ENCODE peak calls at places on chromosomes 4 and X, in five cellular contexts. Q is astrocyte, U is MM.1S, Y is HCT116, T is mammary epithelial cell. C is an unnamed sample.
A peak's percentile ranks its signal among the peaks of the same experiment; 100 is the strongest.

GRCh38 chrX:30343206-30343605 is 34.0 kb upstream of the NR0B1 start:
- DNase-seq in Y (no peak), U (no peak), T (no peak), Q (no peak), C (no peak)

GRCh38 chr4:182916483-182917181 is 554 bp downstream of the DCTD start:
- DNase-seq in T (peak; percentile 47), Y (no peak), Q (peak; percentile 70), U (peak; percentile 32), C (peak; percentile 70)

GRCh38 chr4:24089831-24090531 is 200.1 kb upstream of the PPARGC1A start:
- DNase-seq in Y (no peak), Q (peak; percentile 36), U (no peak), T (no peak), C (peak; percentile 89)

GRCh38 chr4:65670331-65671031 is at the start of gene EPHA5:
- DNase-seq in U (peak; percentile 25), Q (peak; percentile 97), Y (no peak), T (peak; percentile 40), C (peak; percentile 98)

GRCh38 chr4:42671431-42672194 is 14.7 kb upstream of the ATP8A1 start:
- DNase-seq in Q (no peak), T (no peak), U (peak; percentile 37), Y (no peak), C (no peak)

GRCh38 chr4:147480891-147481576 is at the start of gene EDNRA:
- DNase-seq in T (no peak), Y (no peak), U (no peak), Q (peak; percentile 61), C (peak; percentile 65)

GRCh38 chrX:13151806-13152510 is 107.5 kb upstream of the FAM9C start:
- DNase-seq in Y (no peak), U (no peak), Q (peak; percentile 73), T (no peak), C (no peak)

GRCh38 chr4:95219109-95219508 is 329.7 kb downstream of the UNC5C start:
- DNase-seq in Y (no peak), T (no peak), Q (peak; percentile 96), U (no peak), C (peak; percentile 96)

GRCh38 chr4:110049951-110050925 is 137.6 kb downstream of the EGF start:
- DNase-seq in Q (no peak), Y (peak; percentile 8), T (peak; percentile 21), U (peak; percentile 44), C (peak; percentile 65)

GRCh38 chrX:119646515-119646914 is 40.3 kb upstream of the NKRF start:
- DNase-seq in Y (no peak), T (no peak), U (no peak), Q (no peak), C (no peak)

GRCh38 chr4:183797445-183798248 is 107.5 kb upstream of the STOX2 start:
- DNase-seq in Y (no peak), Q (peak; percentile 3), T (peak; percentile 48), U (no peak), C (peak; percentile 14)

GRCh38 chrX:153642313-153642654 is 4.7 kb upstream of the DUSP9 start:
- DNase-seq in Q (no peak), U (no peak), T (no peak), Y (no peak), C (no peak)

GRCh38 chr4:30833206-30833605 is 113.0 kb downstream of the PCDH7 start:
- DNase-seq in U (no peak), T (no peak), Q (no peak), Y (no peak), C (no peak)

DNA sequence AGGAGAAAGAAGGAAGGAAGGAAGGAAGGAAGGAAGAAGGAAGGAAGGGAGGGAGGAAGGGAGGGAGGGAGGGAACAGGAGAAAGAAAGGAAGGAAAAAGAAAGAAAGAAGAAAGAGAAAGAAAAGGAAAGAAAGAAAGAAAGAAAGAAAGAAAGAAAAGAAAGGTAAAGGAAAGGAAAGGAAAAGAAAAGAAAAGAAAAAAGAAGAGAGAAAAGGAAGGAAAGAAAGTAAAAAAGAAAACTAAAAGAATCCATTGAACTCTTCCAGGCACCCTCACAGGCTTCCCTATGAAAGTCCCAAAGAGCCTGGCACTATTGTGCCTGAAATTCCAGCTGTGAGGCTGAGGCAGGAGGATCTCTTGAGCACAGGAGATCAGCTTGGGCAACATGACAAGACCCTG is 11.5 kb downstream of the ABCG2 start:
- DNase-seq in Y (no peak), T (no peak), Q (no peak), U (no peak), C (no peak)
- H3K4me1 ChIP-seq in Y (peaks cover 15% of the 10 kb centered on the region), T (peaks cover 27% of the 10 kb centered on the region), Q (peaks cover 6% of the 10 kb centered on the region), U (no peaks in the 10 kb centered on the region), C (no peaks in the 10 kb centered on the region)

GRCh38 chr4:56531149-56531770 is 25.7 kb downstream of the ARL9 start:
- DNase-seq in U (no peak), T (no peak), Y (no peak), Q (no peak), C (no peak)
- TF ChIP-seq EZH2 in U (no peak), T (no peak), Y (no peak), Q (no peak), C (no peak)

GRCh38 chr4:158860856-158861255 is 92.0 kb downstream of the FNIP2 start:
- DNase-seq in Y (no peak), Q (no peak), U (peak; percentile 80), T (no peak), C (no peak)

GRCh38 chr4:158863296-158863695 is 94.5 kb downstream of the FNIP2 start:
- DNase-seq in T (no peak), Y (no peak), U (no peak), Q (no peak), C (no peak)

GRCh38 chr4:158861281-158861680 is 92.5 kb downstream of the FNIP2 start:
- DNase-seq in U (no peak), Y (no peak), T (no peak), Q (no peak), C (no peak)

GRCh38 chr4:158859661-158860060 is 90.8 kb downstream of the FNIP2 start:
- DNase-seq in Y (no peak), U (no peak), Q (peak; percentile 41), T (no peak), C (peak; percentile 52)

DNA sequence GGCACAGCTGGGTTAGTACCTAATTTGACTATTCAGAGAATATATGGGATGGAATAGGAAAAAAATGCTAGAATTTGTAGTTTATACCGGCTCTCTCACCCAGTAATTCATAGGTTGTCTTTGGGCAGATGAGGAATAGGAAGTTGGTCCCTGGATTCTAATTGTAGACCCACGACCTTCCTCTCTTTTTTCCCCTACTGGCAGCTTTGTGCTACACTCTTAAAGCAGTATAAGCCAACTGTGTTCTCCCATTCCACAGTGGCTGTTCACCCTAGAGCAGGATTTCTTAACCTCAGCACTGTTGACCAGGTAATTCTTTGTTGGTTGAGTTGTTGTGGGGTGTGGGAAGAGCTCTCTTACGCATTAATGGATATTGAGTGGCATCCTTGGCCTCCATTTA is 92.9 kb downstream of the FNIP2 start:
- DNase-seq in Y (no peak), T (no peak), Q (no peak), U (no peak), C (no peak)
- TF ChIP-seq CTCF in Y (peak; percentile 26), T (no peak), Q (no peak), U (no peak), C (no peak)

GRCh38 chr4:47642985-47643745 is 158.1 kb downstream of the ATP10D start:
- DNase-seq in Y (no peak), U (no peak), Q (peak; percentile 92), T (no peak), C (peak; percentile 92)
- H3K4me1 ChIP-seq in Y (peaks cover 8% of the 10 kb centered on the region), U (no peaks in the 10 kb centered on the region), Q (no peaks in the 10 kb centered on the region), T (peaks cover 6% of the 10 kb centered on the region), C (peaks cover 2% of the 10 kb centered on the region)

DNA sequence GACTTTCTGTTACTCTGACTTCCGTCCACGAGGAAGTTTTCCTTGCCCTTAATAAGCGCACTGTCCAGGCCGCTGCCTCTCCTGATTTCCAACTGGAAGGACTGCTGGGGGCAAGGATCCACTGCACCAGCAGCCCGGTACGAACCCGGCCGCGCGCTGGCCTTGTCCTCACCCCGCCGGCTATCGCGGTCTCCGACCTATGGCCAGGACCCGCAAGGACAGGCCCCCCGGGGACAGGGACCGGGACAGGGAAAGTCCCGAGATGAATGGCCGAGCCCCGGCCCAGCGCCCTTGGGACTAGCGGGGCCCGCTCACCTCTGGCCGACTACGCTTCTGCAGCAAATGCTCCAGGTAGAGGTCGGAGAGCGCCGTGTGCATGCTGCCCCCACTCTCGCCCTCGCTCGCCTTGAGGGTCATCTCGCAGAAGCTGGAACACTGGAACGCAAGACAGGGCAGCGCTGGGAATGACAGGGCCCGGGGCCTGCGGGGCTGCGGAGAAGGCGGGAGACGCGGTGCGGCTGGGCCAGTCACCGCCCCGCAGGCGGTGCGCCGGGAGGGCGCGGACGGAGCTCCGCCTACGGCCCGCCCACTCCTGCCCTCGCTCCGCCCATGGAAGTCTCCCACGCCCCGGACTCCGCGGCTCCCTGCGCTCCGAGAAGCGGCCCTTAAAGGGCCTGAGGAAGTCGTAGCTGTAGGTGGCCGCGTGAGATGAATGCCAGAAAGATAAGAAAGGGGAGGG is at the start of gene MPP1:
- DNase-seq in U (peak; percentile 66), T (peak; percentile 69), Y (peak; percentile 32), Q (peak; percentile 52), C (peak; percentile 68)
- TF ChIP-seq EZH2 in U (no peak), T (no peak), Y (no peak), Q (no peak), C (no peak)

GRCh38 chr4:61500883-61501282 is 300.8 kb downstream of the ADGRL3 start:
- DNase-seq in T (peak; percentile 34), Y (no peak), Q (no peak), U (no peak), C (peak; percentile 29)
- TF ChIP-seq CTCF in T (peak; percentile 55), Y (no peak), Q (no peak), U (no peak), C (no peak)

GRCh38 chr4:153486281-153487151 is 20.4 kb downstream of the TMEM131L start:
- DNase-seq in U (no peak), T (peak; percentile 97), Y (peak; percentile 74), Q (peak; percentile 91), C (peak; percentile 70)
- H3K4me1 ChIP-seq in U (no peaks in the 10 kb centered on the region), T (peaks cover 61% of the 10 kb centered on the region), Y (peaks cover 49% of the 10 kb centered on the region), Q (peaks cover 46% of the 10 kb centered on the region), C (peaks cover 31% of the 10 kb centered on the region)

GRCh38 chr4:13535118-13535517 is 9.2 kb downstream of the NKX3-2 start:
- DNase-seq in T (no peak), U (no peak), Q (no peak), Y (no peak), C (no peak)

GRCh38 chr4:13534344-13535063 is 9.8 kb downstream of the NKX3-2 start:
- DNase-seq in T (no peak), Y (no peak), Q (no peak), U (peak; percentile 4), C (no peak)

GRCh38 chr4:13537011-13537831 is 7.1 kb downstream of the NKX3-2 start:
- DNase-seq in T (no peak), U (no peak), Y (no peak), Q (no peak), C (no peak)

GRCh38 chr4:13536607-13537006 is 7.7 kb downstream of the NKX3-2 start:
- DNase-seq in U (no peak), Q (no peak), Y (no peak), T (no peak), C (no peak)

DNA sequence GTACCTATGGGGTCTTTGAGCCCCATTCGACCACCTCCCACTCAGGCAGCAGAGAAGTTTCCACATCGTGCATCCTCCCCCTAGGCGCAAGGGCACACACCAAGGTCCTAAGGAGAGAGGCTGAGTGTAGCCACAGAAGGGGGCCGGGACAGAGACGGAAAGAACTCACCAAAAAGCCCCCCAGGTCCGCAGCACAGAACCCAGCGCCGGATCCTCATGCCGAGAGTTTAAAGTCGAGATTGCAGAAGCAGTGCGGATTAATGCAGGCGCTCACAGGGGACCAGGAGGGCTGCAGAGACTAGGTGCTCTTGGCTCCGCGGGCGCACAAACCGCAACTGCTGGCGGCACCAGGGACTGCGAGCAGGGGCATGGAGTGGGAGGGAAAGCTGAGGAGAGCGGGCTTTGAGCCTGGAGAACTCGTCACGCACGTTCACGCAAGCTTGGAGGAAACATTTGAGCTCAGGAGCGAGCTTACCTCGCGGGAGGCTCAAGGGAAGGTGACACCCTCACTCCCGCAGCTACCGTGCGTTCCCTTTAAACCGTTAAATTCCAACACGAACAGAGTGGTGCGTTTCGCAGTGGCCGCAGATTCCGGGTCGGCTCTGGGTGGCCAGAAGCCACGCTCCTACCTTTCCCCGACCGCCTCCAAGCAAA is 8.5 kb downstream of the NKX3-2 start:
- DNase-seq in Y (no peak), T (no peak), Q (no peak), U (peak; percentile 5), C (no peak)
- TF ChIP-seq EZH2 in Y (no peak), T (peak; percentile 84), Q (peak; percentile 79), U (no peak), C (peak; percentile 83)